ENCODE peak calls at places on chromosomes 7 and 10, in six cellular contexts. One of them, this sample, is unnamed.

GRCh38 chr7:28570970-28571288 is 158.6 kb downstream of the CREB5 start:
- DNase-seq in ovary: no peak
- DNase-seq in GM13977: no peak
- DNase-seq in RWPE1: peak; percentile 51
- DNase-seq in body of pancreas: no peak
- DNase-seq in tibial artery: no peak
- DNase-seq in this sample: no peak

GRCh38 chr7:40640566-40640965 is 505.8 kb downstream of the SUGCT start:
- DNase-seq in GM13977: no peak
- DNase-seq in body of pancreas: no peak
- DNase-seq in tibial artery: no peak
- DNase-seq in RWPE1: no peak
- DNase-seq in ovary: no peak
- DNase-seq in this sample: no peak

GRCh38 chr7:141701489-141702046 is 398 bp downstream of the DENND11 start:
- DNase-seq in tibial artery: peak; percentile 42
- DNase-seq in body of pancreas: peak; percentile 50
- DNase-seq in GM13977: peak; percentile 88
- DNase-seq in ovary: peak; percentile 37
- DNase-seq in RWPE1: peak; percentile 8
- DNase-seq in this sample: peak; percentile 40

GRCh38 chr7:20539201-20539600 is 76.3 kb upstream of the ABCB5 start:
- DNase-seq in RWPE1: no peak
- DNase-seq in ovary: no peak
- DNase-seq in tibial artery: no peak
- DNase-seq in body of pancreas: no peak
- DNase-seq in GM13977: no peak
- DNase-seq in this sample: no peak

GRCh38 chr7:117666019-117666418 is 186.2 kb downstream of the CFTR start:
- DNase-seq in RWPE1: no peak
- DNase-seq in tibial artery: no peak
- DNase-seq in GM13977: no peak
- DNase-seq in body of pancreas: no peak
- DNase-seq in ovary: no peak
- DNase-seq in this sample: no peak

GRCh38 chr7:154503962-154504550 is 451.9 kb downstream of the DPP6 start:
- DNase-seq in body of pancreas: no peak
- DNase-seq in tibial artery: no peak
- DNase-seq in RWPE1: peak; percentile 25
- DNase-seq in ovary: no peak
- DNase-seq in GM13977: peak; percentile 23
- DNase-seq in this sample: no peak

GRCh38 chr10:25704622-25705021 is 229.4 kb upstream of the MYO3A start:
- DNase-seq in tibial artery: no peak
- DNase-seq in GM13977: no peak
- DNase-seq in RWPE1: no peak
- DNase-seq in body of pancreas: no peak
- DNase-seq in ovary: no peak
- DNase-seq in this sample: no peak

GRCh38 chr7:127974611-127975010 is 56.6 kb downstream of the LRRC4 start:
- DNase-seq in body of pancreas: no peak
- DNase-seq in tibial artery: no peak
- DNase-seq in GM13977: no peak
- DNase-seq in ovary: no peak
- DNase-seq in RWPE1: no peak
- DNase-seq in this sample: no peak

GRCh38 chr7:137648166-137648565 is 198.6 kb downstream of the DGKI start:
- DNase-seq in GM13977: no peak
- DNase-seq in body of pancreas: no peak
- DNase-seq in RWPE1: no peak
- DNase-seq in ovary: no peak
- DNase-seq in tibial artery: no peak
- DNase-seq in this sample: no peak

GRCh38 chr7:27046854-27047549 is 48.8 kb downstream of the HOXA1 start:
- DNase-seq in GM13977: no peak
- DNase-seq in body of pancreas: no peak
- DNase-seq in ovary: no peak
- DNase-seq in tibial artery: no peak
- DNase-seq in RWPE1: peak; percentile 81
- DNase-seq in this sample: no peak

GRCh38 chr10:62083868-62084267 is 182.4 kb downstream of the ARID5B start:
- DNase-seq in ovary: peak; percentile 71
- DNase-seq in GM13977: no peak
- DNase-seq in RWPE1: peak; percentile 77
- DNase-seq in tibial artery: peak; percentile 58
- DNase-seq in body of pancreas: peak; percentile 42
- DNase-seq in this sample: no peak

GRCh38 chr7:17560516-17560915 is 262.1 kb downstream of the AHR start:
- DNase-seq in RWPE1: peak; percentile 45
- DNase-seq in ovary: no peak
- DNase-seq in GM13977: no peak
- DNase-seq in tibial artery: no peak
- DNase-seq in body of pancreas: no peak
- DNase-seq in this sample: no peak

GRCh38 chr10:96299383-96299782 is 4.9 kb upstream of the DNTT start:
- DNase-seq in ovary: no peak
- DNase-seq in body of pancreas: peak; percentile 33
- DNase-seq in GM13977: no peak
- DNase-seq in RWPE1: no peak
- DNase-seq in tibial artery: no peak
- DNase-seq in this sample: no peak

GRCh38 chr10:108598320-108598695 is 1325.0 kb downstream of the XPNPEP1 start:
- DNase-seq in RWPE1: no peak
- DNase-seq in ovary: no peak
- DNase-seq in GM13977: no peak
- DNase-seq in body of pancreas: no peak
- DNase-seq in tibial artery: no peak
- DNase-seq in this sample: no peak

GRCh38 chr10:90447836-90448235 is 410.0 kb downstream of the HTR7 start:
- DNase-seq in ovary: no peak
- DNase-seq in tibial artery: no peak
- DNase-seq in body of pancreas: no peak
- DNase-seq in GM13977: no peak
- DNase-seq in RWPE1: no peak
- DNase-seq in this sample: no peak

GRCh38 chr10:44437837-44438752 is 53.2 kb upstream of the CXCL12 start:
- DNase-seq in RWPE1: no peak
- DNase-seq in tibial artery: no peak
- DNase-seq in GM13977: no peak
- DNase-seq in body of pancreas: peak; percentile 43
- DNase-seq in ovary: no peak
- DNase-seq in this sample: no peak

GRCh38 chr7:31043035-31043434 is 9.1 kb upstream of the ADCYAP1R1 start:
- DNase-seq in RWPE1: no peak
- DNase-seq in tibial artery: no peak
- DNase-seq in GM13977: no peak
- DNase-seq in ovary: no peak
- DNase-seq in body of pancreas: no peak
- DNase-seq in this sample: no peak

GRCh38 chr7:84999450-84999849 is 187.4 kb downstream of the SEMA3D start:
- DNase-seq in ovary: no peak
- DNase-seq in body of pancreas: no peak
- DNase-seq in tibial artery: no peak
- DNase-seq in GM13977: no peak
- DNase-seq in RWPE1: no peak
- DNase-seq in this sample: no peak

GRCh38 chr10:15325243-15326002 is 45.7 kb downstream of the FAM171A1 start:
- DNase-seq in RWPE1: peak; percentile 74
- DNase-seq in GM13977: no peak
- DNase-seq in ovary: no peak
- DNase-seq in tibial artery: no peak
- DNase-seq in body of pancreas: no peak
- DNase-seq in this sample: no peak

GRCh38 chr7:25028370-25028971 is 48.5 kb upstream of the OSBPL3 start:
- DNase-seq in body of pancreas: no peak
- DNase-seq in RWPE1: peak; percentile 92
- DNase-seq in GM13977: no peak
- DNase-seq in tibial artery: no peak
- DNase-seq in ovary: no peak
- DNase-seq in this sample: no peak

GRCh38 chr10:17219024-17219423 is 9.0 kb upstream of the VIM start:
- DNase-seq in body of pancreas: no peak
- DNase-seq in tibial artery: no peak
- DNase-seq in GM13977: no peak
- DNase-seq in ovary: no peak
- DNase-seq in RWPE1: no peak
- DNase-seq in this sample: no peak

GRCh38 chr7:133319842-133320241 is 67.0 kb downstream of the EXOC4 start:
- DNase-seq in body of pancreas: no peak
- DNase-seq in RWPE1: no peak
- DNase-seq in GM13977: no peak
- DNase-seq in tibial artery: no peak
- DNase-seq in ovary: no peak
- DNase-seq in this sample: no peak

GRCh38 chr10:107425844-107426553 is 261.5 kb upstream of the SORCS1 start:
- DNase-seq in tibial artery: no peak
- DNase-seq in GM13977: no peak
- DNase-seq in RWPE1: no peak
- DNase-seq in body of pancreas: no peak
- DNase-seq in ovary: no peak
- DNase-seq in this sample: no peak

GRCh38 chr10:44980309-44981171 is 1.9 kb upstream of the DEPP1 start:
- DNase-seq in RWPE1: no peak
- DNase-seq in tibial artery: peak; percentile 22
- DNase-seq in body of pancreas: no peak
- DNase-seq in GM13977: no peak
- DNase-seq in ovary: peak; percentile 11
- DNase-seq in this sample: peak; percentile 18

GRCh38 chr7:42714361-42714760 is 197.5 kb downstream of the C7orf25 start:
- DNase-seq in ovary: no peak
- DNase-seq in RWPE1: no peak
- DNase-seq in body of pancreas: no peak
- DNase-seq in GM13977: no peak
- DNase-seq in tibial artery: no peak
- DNase-seq in this sample: no peak

GRCh38 chr7:102318482-102318971 is 31.9 kb downstream of the SH2B2 start:
- DNase-seq in tibial artery: no peak
- DNase-seq in body of pancreas: peak; percentile 58
- DNase-seq in ovary: no peak
- DNase-seq in RWPE1: peak; percentile 72
- DNase-seq in GM13977: peak; percentile 30
- DNase-seq in this sample: no peak

GRCh38 chr7:110317699-110318265 is 773.1 kb upstream of the LRRN3 start:
- DNase-seq in ovary: no peak
- DNase-seq in tibial artery: no peak
- DNase-seq in RWPE1: peak; percentile 10
- DNase-seq in body of pancreas: no peak
- DNase-seq in GM13977: no peak
- DNase-seq in this sample: no peak

GRCh38 chr7:52555805-52556204 is 479.6 kb upstream of the POM121L12 start:
- DNase-seq in RWPE1: no peak
- DNase-seq in body of pancreas: no peak
- DNase-seq in GM13977: no peak
- DNase-seq in ovary: no peak
- DNase-seq in tibial artery: no peak
- DNase-seq in this sample: no peak

GRCh38 chr10:60820093-60820769 is 42.0 kb downstream of the CDK1 start:
- DNase-seq in ovary: no peak
- DNase-seq in body of pancreas: no peak
- DNase-seq in RWPE1: no peak
- DNase-seq in tibial artery: no peak
- DNase-seq in GM13977: peak; percentile 11
- DNase-seq in this sample: no peak

GRCh38 chr7:47833211-47833610 is 115.1 kb downstream of the PKD1L1 start:
- DNase-seq in GM13977: no peak
- DNase-seq in body of pancreas: no peak
- DNase-seq in ovary: no peak
- DNase-seq in RWPE1: no peak
- DNase-seq in tibial artery: no peak
- DNase-seq in this sample: no peak

GRCh38 chr7:106979551-106980357 is 64.8 kb upstream of the PRKAR2B start:
- DNase-seq in ovary: peak; percentile 56
- DNase-seq in GM13977: no peak
- DNase-seq in tibial artery: no peak
- DNase-seq in RWPE1: no peak
- DNase-seq in body of pancreas: no peak
- DNase-seq in this sample: no peak

GRCh38 chr10:98173258-98173657 is 38.8 kb downstream of the R3HCC1L start:
- DNase-seq in body of pancreas: no peak
- DNase-seq in RWPE1: no peak
- DNase-seq in GM13977: no peak
- DNase-seq in ovary: no peak
- DNase-seq in tibial artery: no peak
- DNase-seq in this sample: no peak

GRCh38 chr10:50538473-50539398 is 85.0 kb downstream of the SGMS1 start:
- DNase-seq in ovary: no peak
- DNase-seq in RWPE1: no peak
- DNase-seq in tibial artery: no peak
- DNase-seq in body of pancreas: peak; percentile 28
- DNase-seq in GM13977: no peak
- DNase-seq in this sample: no peak

GRCh38 chr7:41691286-41691966 is 11.5 kb downstream of the INHBA start:
- DNase-seq in RWPE1: no peak
- DNase-seq in GM13977: no peak
- DNase-seq in ovary: no peak
- DNase-seq in tibial artery: no peak
- DNase-seq in body of pancreas: no peak
- DNase-seq in this sample: no peak
- TF ChIP-seq CTCF in RWPE1: no peak
- TF ChIP-seq CTCF in GM13977: no peak
- TF ChIP-seq CTCF in ovary: no peak
- TF ChIP-seq CTCF in tibial artery: no peak
- TF ChIP-seq CTCF in body of pancreas: no peak
- TF ChIP-seq CTCF in this sample: no peak

GRCh38 chr7:98168181-98168903 is 42.9 kb upstream of the BHLHA15 start:
- DNase-seq in tibial artery: peak; percentile 38
- DNase-seq in GM13977: peak; percentile 91
- DNase-seq in ovary: peak; percentile 49
- DNase-seq in RWPE1: peak; percentile 91
- DNase-seq in body of pancreas: peak; percentile 90
- DNase-seq in this sample: peak; percentile 76
- TF ChIP-seq CTCF in tibial artery: peak; percentile 69
- TF ChIP-seq CTCF in GM13977: peak; percentile 67
- TF ChIP-seq CTCF in ovary: peak; percentile 57
- TF ChIP-seq CTCF in RWPE1: peak; percentile 96
- TF ChIP-seq CTCF in body of pancreas: peak; percentile 93
- TF ChIP-seq CTCF in this sample: peak; percentile 65

GRCh38 chr7:105745681-105746330 is 130.6 kb downstream of the ATXN7L1 start:
- DNase-seq in RWPE1: no peak
- DNase-seq in ovary: no peak
- DNase-seq in tibial artery: no peak
- DNase-seq in body of pancreas: no peak
- DNase-seq in GM13977: no peak
- DNase-seq in this sample: no peak
- TF ChIP-seq CTCF in RWPE1: no peak
- TF ChIP-seq CTCF in ovary: no peak
- TF ChIP-seq CTCF in tibial artery: no peak
- TF ChIP-seq CTCF in body of pancreas: no peak
- TF ChIP-seq CTCF in GM13977: no peak
- TF ChIP-seq CTCF in this sample: no peak

DNA sequence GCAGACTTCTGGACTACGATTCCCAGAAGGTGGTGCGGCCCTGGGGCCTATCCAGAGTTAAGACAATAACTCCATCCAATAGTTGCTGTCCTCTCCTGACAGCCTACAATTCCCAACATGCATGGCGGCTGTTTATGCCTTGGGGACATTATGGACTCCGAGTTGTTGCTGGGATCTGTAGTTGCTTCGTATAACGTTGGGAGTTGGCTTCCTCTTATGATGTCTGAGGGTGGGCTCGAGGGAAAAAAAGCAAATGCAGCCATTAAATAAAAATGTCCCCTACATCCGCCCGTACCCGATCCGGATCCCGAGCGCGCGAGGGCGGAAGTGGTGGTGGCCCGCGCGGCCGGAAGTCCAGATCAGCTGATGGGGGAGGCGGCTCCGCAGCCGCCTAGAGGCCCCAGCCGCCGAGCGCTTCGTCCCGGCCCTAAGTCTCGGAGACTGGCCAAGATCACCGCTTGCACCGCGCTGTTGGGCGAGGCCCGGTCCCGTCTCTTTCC is at the start of gene ZSWIM8:
- DNase-seq in ovary: peak; percentile 82
- DNase-seq in body of pancreas: peak; percentile 93
- DNase-seq in GM13977: peak; percentile 94
- DNase-seq in RWPE1: peak; percentile 98
- DNase-seq in tibial artery: peak; percentile 96
- DNase-seq in this sample: peak; percentile 93
- TF ChIP-seq CTCF in ovary: no peak
- TF ChIP-seq CTCF in body of pancreas: peak; percentile 27
- TF ChIP-seq CTCF in GM13977: no peak
- TF ChIP-seq CTCF in RWPE1: no peak
- TF ChIP-seq CTCF in tibial artery: no peak
- TF ChIP-seq CTCF in this sample: no peak